ENCODE peak calls at places on chromosomes 2 and 18, in four cellular contexts. B is ovary, U is kidney, H is lung. A is an unnamed sample.

GRCh38 chr18:30987479-30988241 is 54.9 kb downstream of the DSC3 start:
- DNase-seq in B (no peak), U (no peak), H (peak; percentile 75), A (peak; percentile 16)

GRCh38 chr2:169790581-169790980 is 8.1 kb upstream of the SSB start:
- DNase-seq in B (no peak), U (no peak), H (no peak), A (no peak)

GRCh38 chr2:120546077-120546864 is 189.4 kb upstream of the GLI2 start:
- DNase-seq in B (no peak), U (no peak), H (no peak), A (peak; percentile 59)

GRCh38 chr2:24579053-24579803 is 88.2 kb downstream of the NCOA1 start:
- DNase-seq in B (no peak), U (no peak), H (no peak), A (no peak)

GRCh38 chr2:29192526-29192925 is 77.3 kb downstream of the CLIP4 start:
- DNase-seq in B (no peak), U (no peak), H (no peak), A (no peak)

GRCh38 chr2:233178994-233179847 is 72.3 kb upstream of the ATG16L1 start:
- DNase-seq in B (no peak), U (peak; percentile 31), H (no peak), A (no peak)

GRCh38 chr2:179355881-179356280 is 91.2 kb upstream of the SESTD1 start:
- DNase-seq in B (no peak), U (no peak), H (no peak), A (no peak)

GRCh38 chr2:105798595-105798994 is 53.9 kb downstream of the NCK2 start:
- DNase-seq in B (no peak), U (no peak), H (no peak), A (no peak)

GRCh38 chr2:30239308-30240161 is 8.2 kb downstream of the LBH start:
- DNase-seq in B (peak; percentile 59), U (peak; percentile 88), H (peak; percentile 56), A (peak; percentile 86)

GRCh38 chr18:52001106-52001505 is 338.9 kb upstream of the DCC start:
- DNase-seq in B (no peak), U (no peak), H (no peak), A (no peak)

GRCh38 chr18:25350561-25351201 is 1.3 kb downstream of the ZNF521 start:
- DNase-seq in B (peak; percentile 81), U (peak; percentile 70), H (no peak), A (no peak)

GRCh38 chr2:130766711-130767407 is 11.5 kb downstream of the AMER3 start:
- DNase-seq in B (no peak), U (peak; percentile 23), H (no peak), A (no peak)

GRCh38 chr2:178241852-178242551 is 47.7 kb downstream of the OSBPL6 start:
- DNase-seq in B (peak; percentile 57), U (no peak), H (peak; percentile 64), A (no peak)

GRCh38 chr2:159151198-159152118 is 135.0 kb downstream of the WDSUB1 start:
- DNase-seq in B (no peak), U (no peak), H (no peak), A (no peak)

GRCh38 chr2:238039151-238039550 is 21.6 kb upstream of the SCLY start:
- DNase-seq in B (no peak), U (no peak), H (no peak), A (no peak)

GRCh38 chr2:201118121-201118956 is 2.4 kb downstream of the CFLAR start:
- DNase-seq in B (peak; percentile 80), U (peak; percentile 97), H (peak; percentile 89), A (peak; percentile 89)

GRCh38 chr2:201120500-201120899 is 4.5 kb downstream of the CFLAR start:
- DNase-seq in B (no peak), U (no peak), H (no peak), A (no peak)

GRCh38 chr2:201116959-201117734 is 1.2 kb downstream of the CFLAR start:
- DNase-seq in B (peak; percentile 68), U (no peak), H (peak; percentile 77), A (peak; percentile 69)

GRCh38 chr2:201116115-201116958 is at the start of gene CFLAR:
- DNase-seq in B (peak; percentile 69), U (peak; percentile 94), H (peak; percentile 85), A (peak; percentile 89)

DNA sequence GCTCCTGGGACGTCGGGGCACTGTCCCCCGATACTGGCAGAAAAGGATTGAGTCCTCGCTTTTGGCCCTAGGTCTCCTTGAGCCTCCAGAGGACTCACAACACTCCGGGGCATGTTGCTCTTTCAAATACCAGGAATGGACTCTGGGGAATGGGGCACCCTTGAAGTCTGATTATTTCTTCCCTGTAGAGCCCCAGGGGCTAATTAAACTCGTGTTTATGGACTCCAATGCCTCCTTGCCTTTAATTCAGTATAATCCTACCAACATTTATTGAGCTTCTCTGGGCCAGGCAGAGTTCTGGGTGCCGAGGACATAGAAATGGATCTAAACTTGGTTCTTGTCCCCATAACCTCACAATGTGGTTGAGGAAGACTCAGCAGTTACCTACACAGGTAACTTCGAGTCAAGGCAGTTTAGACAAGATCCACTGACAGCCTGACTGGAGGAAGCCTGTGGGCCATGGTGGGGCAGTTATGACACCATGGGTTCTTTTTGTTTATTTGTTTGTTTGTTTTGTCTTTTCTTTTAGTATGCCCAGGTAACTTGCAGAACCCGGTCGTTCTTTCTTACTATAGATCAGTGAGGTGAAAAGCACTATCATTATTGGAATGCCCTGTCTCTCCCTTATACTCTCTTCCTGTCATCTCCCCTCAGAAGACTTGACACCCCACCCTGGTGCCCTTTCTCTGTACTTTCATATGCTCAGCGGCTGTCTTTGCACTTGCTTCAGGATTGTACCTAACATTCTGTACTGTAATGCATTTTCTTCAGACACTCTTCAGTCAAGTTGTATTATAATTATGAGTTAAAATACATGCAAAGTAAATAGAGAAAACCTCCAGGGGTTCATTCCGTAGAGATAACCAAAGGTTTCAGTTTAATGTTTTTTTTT is 3.2 kb downstream of the CFLAR start:
- DNase-seq in B (no peak), U (no peak), H (no peak), A (no peak)
- H3K4me1 ChIP-seq in B (peaks cover 12% of the 10 kb centered on the region), U (peaks cover 36% of the 10 kb centered on the region), H (peaks cover 8% of the 10 kb centered on the region), A (peaks cover 51% of the 10 kb centered on the region)

DNA sequence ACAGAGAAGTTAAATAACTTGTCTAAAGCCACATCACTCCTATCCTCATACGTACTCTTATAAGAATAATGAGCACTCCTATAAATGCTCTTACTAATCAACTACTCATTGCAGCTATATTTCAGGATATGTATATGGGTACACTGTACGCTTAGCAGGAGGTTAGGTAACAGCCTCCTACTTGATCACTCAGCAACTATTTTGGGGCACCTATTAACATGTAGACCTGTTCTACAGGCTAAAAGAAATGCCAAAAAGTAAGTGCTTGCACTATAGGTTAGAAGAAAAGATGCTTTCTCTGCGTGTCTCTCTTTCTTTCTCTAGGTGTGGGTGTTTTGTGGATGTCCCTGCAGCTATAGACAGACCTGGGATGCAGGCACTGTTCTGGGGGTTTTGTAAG is 83.1 kb downstream of the TMEM182 start:
- DNase-seq in B (no peak), U (no peak), H (no peak), A (no peak)
- H3K4me3 ChIP-seq in B (no peak overlapping the region), U (no peak overlapping the region), H (no peak overlapping the region), A (no peak overlapping the region)

DNA sequence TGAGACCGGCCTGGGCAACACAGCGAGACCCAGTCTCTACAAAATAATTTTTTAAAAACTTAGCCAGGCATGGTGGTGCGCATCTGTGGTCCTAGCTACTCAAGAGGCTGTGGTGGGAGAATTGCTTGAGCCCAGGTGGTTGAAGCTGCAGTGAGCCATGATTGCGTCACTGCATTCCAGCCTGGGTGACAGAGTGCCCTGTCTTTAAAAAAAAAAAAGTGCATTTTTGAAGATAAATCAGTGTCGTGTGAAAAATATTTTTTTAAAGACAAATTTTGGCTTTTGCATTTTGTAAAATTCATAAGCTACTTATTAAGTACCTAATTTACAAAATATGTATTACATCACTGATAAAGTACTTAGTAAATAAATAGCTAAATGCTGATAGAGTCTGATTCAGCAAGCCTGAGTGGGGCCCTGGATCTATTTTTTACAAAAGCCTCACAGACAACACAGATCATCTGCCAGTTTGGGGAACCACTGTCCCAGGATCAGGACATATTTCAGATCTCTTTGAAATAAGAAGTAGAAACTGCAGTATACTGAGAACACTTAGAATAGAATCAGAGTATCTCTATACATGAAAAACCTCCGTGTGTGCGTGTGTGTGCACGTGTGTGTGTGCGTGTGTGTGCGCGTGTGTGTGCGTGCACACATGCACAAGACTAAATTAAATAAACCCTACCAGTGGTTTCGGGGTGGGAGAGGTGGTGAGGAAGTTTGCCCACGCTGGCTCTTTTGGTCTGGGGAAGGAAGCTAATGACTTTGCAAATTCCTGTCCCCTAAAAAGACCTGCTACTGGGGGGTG is 61.6 kb downstream of the AAK1 start:
- DNase-seq in B (no peak), U (no peak), H (no peak), A (peak; percentile 66)
- H3K4me1 ChIP-seq in B (peaks cover 8% of the 10 kb centered on the region), U (peaks cover 57% of the 10 kb centered on the region), H (peaks cover 45% of the 10 kb centered on the region), A (peaks cover 25% of the 10 kb centered on the region)

GRCh38 chr2:176139621-176140020 is 10.1 kb downstream of the HOXD8 start:
- DNase-seq in B (peak; percentile 59), U (peak; percentile 75), H (no peak), A (no peak)

GRCh38 chr2:176139170-176139611 is 9.7 kb downstream of the HOXD8 start:
- DNase-seq in B (no peak), U (peak; percentile 58), H (no peak), A (no peak)

GRCh38 chr2:176140130-176140519 is 10.6 kb downstream of the HOXD8 start:
- DNase-seq in B (peak; percentile 81), U (no peak), H (no peak), A (no peak)

GRCh38 chr2:176138526-176139169 is 9.1 kb downstream of the HOXD8 start:
- DNase-seq in B (no peak), U (peak; percentile 64), H (no peak), A (no peak)

DNA sequence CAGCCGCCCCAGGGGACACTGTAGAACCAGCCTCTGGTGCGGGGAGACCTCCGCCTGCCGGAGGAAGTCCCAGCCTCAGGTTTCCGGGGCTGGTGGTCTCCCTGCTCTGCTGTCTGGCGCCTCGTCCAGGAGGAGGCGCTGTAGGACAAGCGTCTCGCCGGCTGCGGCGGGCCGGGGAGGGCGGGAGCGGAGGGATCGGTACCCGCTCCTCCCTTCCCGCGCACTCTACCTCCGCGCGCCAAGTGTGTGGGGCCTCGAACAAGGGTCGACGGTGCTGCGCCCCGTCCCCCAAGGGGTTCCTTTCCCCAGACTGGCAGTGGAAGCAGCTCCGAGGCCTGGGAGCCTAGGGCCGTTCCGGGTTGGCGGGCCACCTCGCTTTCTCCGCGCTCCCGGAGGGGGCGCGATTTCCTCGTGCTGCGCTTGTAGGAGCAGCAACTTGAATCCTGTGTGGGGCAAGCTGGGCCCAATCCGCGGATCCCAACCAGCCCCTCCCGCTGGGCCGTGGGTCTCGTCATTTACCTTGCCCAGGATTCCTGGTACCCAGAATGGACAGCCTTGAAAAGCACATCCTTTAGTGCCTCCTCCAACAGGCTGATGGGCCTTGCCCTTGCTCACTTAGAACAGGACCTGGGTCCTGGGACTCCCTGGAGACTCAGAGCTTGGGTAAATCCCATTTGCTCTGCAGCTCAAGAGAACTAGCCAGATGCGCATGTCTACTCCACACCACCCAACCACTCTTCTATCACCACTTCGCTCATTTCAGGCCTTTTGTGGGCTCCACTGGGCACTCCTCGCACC is 10.6 kb upstream of the HOXD4 start:
- DNase-seq in B (peak; percentile 90), U (peak; percentile 94), H (peak; percentile 65), A (no peak)
- H3K4me3 ChIP-seq in B (peak overlapping the region; percentile 53), U (peak overlapping the region; percentile 58), H (no peak overlapping the region), A (no peak overlapping the region)

GRCh38 chr2:86000938-86001312 is 104.8 kb downstream of the POLR1A start:
- DNase-seq in B (no peak), U (no peak), H (no peak), A (peak; percentile 10)

GRCh38 chr2:85998071-85998991 is 107.4 kb downstream of the POLR1A start:
- DNase-seq in B (peak; percentile 48), U (peak; percentile 82), H (peak; percentile 58), A (peak; percentile 29)

GRCh38 chr2:86001326-86001725 is 104.4 kb downstream of the POLR1A start:
- DNase-seq in B (no peak), U (no peak), H (no peak), A (no peak)

GRCh38 chr2:85999131-85999831 is 106.4 kb downstream of the POLR1A start:
- DNase-seq in B (no peak), U (no peak), H (no peak), A (peak; percentile 22)

GRCh38 chr2:86000131-86000937 is 105.4 kb downstream of the POLR1A start:
- DNase-seq in B (no peak), U (no peak), H (no peak), A (no peak)
- H3K4me1 ChIP-seq in B (peaks cover 27% of the 10 kb centered on the region), U (peaks cover 18% of the 10 kb centered on the region), H (no peaks in the 10 kb centered on the region), A (peaks cover 21% of the 10 kb centered on the region)